ENCODE peak calls at places on chromosomes 1 and 21, in ten cellular contexts. J is naive thymus-derived CD4-positive, alpha-beta T cell; S is GM12878; W is hepatocyte; V is NB4; B is lower lobe of right lung; F is tibial artery; D is transverse colon; X is cardiac fibroblast; Q is left ventricle myocardium inferior. T is an unnamed sample.

GRCh38 chr1:2195785-2196184 is 1.2 kb upstream of the FAAP20 start:
- DNase-seq in D (no peak), Q (no peak), F (no peak), X (no peak), J (no peak), S (no peak), B (no peak), W (no peak), V (no peak), T (no peak)

GRCh38 chr21:16908087-16908486 is 604.8 kb upstream of the CXADR start:
- DNase-seq in D (no peak), W (no peak), F (no peak), Q (no peak), J (no peak), X (no peak), V (no peak), B (no peak), S (no peak), T (peak)

GRCh38 chr1:217106231-217106630 is 383.0 kb upstream of the ESRRG start:
- DNase-seq in X (no peak), S (no peak), D (no peak), W (peak), B (no peak), F (no peak), V (no peak), J (no peak), Q (no peak), T (peak)

GRCh38 chr1:223707270-223708000 is 4.9 kb upstream of the CAPN2 start:
- DNase-seq in D (peak), F (peak), X (peak), Q (peak), W (peak), J (no peak), S (no peak), B (peak), V (peak), T (peak)

GRCh38 chr1:14011132-14011531 is 311.1 kb downstream of the PRDM2 start:
- DNase-seq in Q (no peak), W (no peak), B (no peak), J (no peak), S (no peak), F (no peak), V (no peak), X (no peak), D (no peak), T (no peak)

GRCh38 chr1:53480678-53481077 is 21.5 kb downstream of the DMRTB1 start:
- DNase-seq in Q (no peak), F (no peak), D (no peak), S (no peak), V (no peak), X (no peak), W (no peak), J (no peak), B (no peak), T (no peak)

GRCh38 chr21:37445228-37445627 is 78.7 kb downstream of the DYRK1A start:
- DNase-seq in D (no peak), J (no peak), S (no peak), V (no peak), F (no peak), W (no peak), Q (no peak), X (peak), B (no peak), T (no peak)

GRCh38 chr1:13899856-13900255 is 199.9 kb downstream of the PRDM2 start:
- DNase-seq in X (peak), B (no peak), S (no peak), J (no peak), V (no peak), D (no peak), Q (no peak), W (no peak), F (no peak), T (peak)

GRCh38 chr1:61782771-61783170 is 40.5 kb downstream of the PATJ start:
- DNase-seq in S (peak), X (no peak), Q (no peak), W (no peak), B (no peak), D (peak), J (peak), F (no peak), V (no peak), T (no peak)

GRCh38 chr1:147241955-147242448 is 482 bp upstream of the CHD1L start:
- DNase-seq in S (no peak), F (no peak), W (no peak), D (no peak), V (no peak), J (no peak), Q (no peak), X (no peak), B (no peak), T (no peak)

GRCh38 chr1:163796394-163796821 is 474.7 kb downstream of the NUF2 start:
- DNase-seq in B (no peak), F (no peak), D (no peak), W (peak), S (no peak), X (no peak), J (no peak), Q (no peak), V (no peak), T (no peak)

GRCh38 chr1:12434174-12434573 is 183.8 kb downstream of the DHRS3 start:
- DNase-seq in X (peak), S (peak), W (no peak), J (no peak), Q (no peak), B (no peak), V (peak), D (peak), F (no peak), T (no peak)

GRCh38 chr1:89608627-89609338 is 24.1 kb upstream of the LRRC8C start:
- DNase-seq in S (no peak), J (peak), B (no peak), D (peak), Q (no peak), X (no peak), F (no peak), V (no peak), W (no peak), T (no peak)

GRCh38 chr1:53129891-53130597 is 12.4 kb downstream of the SLC1A7 start:
- DNase-seq in X (no peak), W (no peak), Q (no peak), F (peak), B (no peak), V (no peak), S (no peak), D (no peak), J (no peak), T (no peak)

GRCh38 chr1:222813866-222814535 is 838 bp upstream of the DISP1 start:
- DNase-seq in J (peak), F (no peak), S (no peak), W (no peak), Q (no peak), D (peak), V (no peak), X (no peak), B (no peak), T (no peak)

GRCh38 chr1:161119017-161119378 is 1.1 kb downstream of the NIT1 start:
- DNase-seq in S (no peak), Q (peak), B (no peak), W (peak), X (peak), D (peak), V (peak), F (no peak), J (no peak), T (no peak)

GRCh38 chr1:62076286-62076685 is 118.4 kb upstream of the L1TD1 start:
- DNase-seq in X (peak), F (no peak), S (no peak), D (no peak), B (no peak), W (peak), V (no peak), Q (no peak), J (no peak), T (peak)

GRCh38 chr1:28886731-28887417 is 27.5 kb upstream of the EPB41 start:
- DNase-seq in S (peak), Q (peak), W (peak), J (peak), V (peak), X (peak), B (peak), D (peak), F (peak), T (no peak)

GRCh38 chr1:153238536-153238935 is 21.0 kb upstream of the LORICRIN start:
- DNase-seq in W (no peak), X (no peak), F (no peak), B (no peak), V (no peak), S (no peak), D (no peak), J (no peak), Q (no peak), T (no peak)

GRCh38 chr1:93001893-93002292 is 40.6 kb upstream of the DIPK1A start:
- DNase-seq in X (no peak), V (no peak), B (no peak), F (no peak), Q (no peak), D (no peak), S (no peak), J (no peak), W (no peak), T (no peak)

GRCh38 chr1:109959974-109960744 is 24.4 kb upstream of the AHCYL1 start:
- DNase-seq in D (no peak), B (no peak), S (no peak), J (no peak), Q (no peak), X (peak), F (no peak), W (peak), V (no peak), T (peak)

GRCh38 chr1:69313118-69313517 is 254.6 kb upstream of the LRRC7 start:
- DNase-seq in X (no peak), D (no peak), B (no peak), J (no peak), S (no peak), Q (no peak), V (no peak), W (no peak), F (no peak), T (no peak)

DNA sequence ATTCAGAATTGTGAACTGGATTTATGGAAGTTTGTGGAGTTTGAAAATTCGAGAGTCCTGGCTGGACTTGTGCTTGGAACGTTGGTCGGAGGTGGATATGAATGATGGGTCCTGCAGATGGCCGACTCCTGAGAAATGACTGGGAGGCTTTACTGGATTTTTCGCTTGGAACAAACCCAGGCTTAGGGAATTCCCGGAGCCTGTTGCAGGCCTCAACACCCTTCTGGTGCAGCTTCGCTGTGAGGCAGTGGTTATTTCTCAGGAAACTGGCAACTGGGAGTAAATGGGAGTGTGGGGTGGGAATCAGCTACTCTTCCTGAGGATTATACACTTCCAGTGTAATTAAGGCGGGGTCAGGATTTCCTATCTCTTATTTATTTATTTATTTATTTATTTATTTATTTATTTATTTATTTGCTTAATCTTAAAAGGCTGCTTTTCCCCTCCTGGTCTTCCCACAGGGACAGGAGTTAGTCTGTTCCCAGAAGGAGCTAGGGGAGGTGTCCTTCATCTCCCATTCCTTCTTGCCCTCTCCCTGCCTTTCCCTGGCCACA is 21.1 kb downstream of the MAPKAPK2 start:
- DNase-seq in W (no peak), V (no peak), S (no peak), F (no peak), D (no peak), J (no peak), X (peak), Q (no peak), B (no peak), T (no peak)
- H3K4me3 ChIP-seq in W (no peak), V (no peak), S (no peak), F (no peak), D (no peak), J (no peak), X (no peak), Q (peak), B (no peak), T (peak)

GRCh38 chr21:43916691-43917514 is 51.9 kb downstream of the AGPAT3 start:
- DNase-seq in Q (no peak), F (no peak), S (peak), X (no peak), B (peak), D (no peak), J (peak), V (peak), W (no peak), T (no peak)
- H3K4me3 ChIP-seq in Q (peak), F (no peak), S (peak), X (no peak), B (peak), D (peak), J (peak), V (peak), W (no peak), T (peak)

DNA sequence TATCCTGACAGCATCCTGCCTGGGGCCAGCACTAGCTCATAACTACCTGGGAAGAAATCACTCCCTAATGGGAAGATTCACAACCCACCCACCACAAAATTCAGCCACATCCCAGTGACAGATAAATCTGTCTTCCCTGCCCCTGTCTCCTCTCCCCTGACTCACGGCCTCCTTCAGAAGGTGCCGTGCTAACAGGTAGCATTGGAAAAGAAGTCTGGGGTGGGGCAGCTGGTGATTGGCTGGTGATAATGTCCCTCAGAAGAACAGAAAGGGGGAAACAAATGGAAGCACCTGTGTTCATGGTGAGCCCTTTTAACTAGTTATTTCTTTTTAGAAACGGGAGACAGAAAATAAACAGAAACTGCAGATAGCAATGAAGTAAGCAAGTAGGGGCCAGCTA is 29.1 kb downstream of the ITPKB start:
- DNase-seq in D (no peak), B (no peak), F (no peak), J (no peak), V (no peak), Q (no peak), W (no peak), S (no peak), X (no peak), T (no peak)
- H3K4me3 ChIP-seq in D (no peak), B (no peak), F (no peak), J (peak), V (no peak), Q (no peak), W (no peak), S (no peak), X (no peak), T (no peak)

GRCh38 chr1:156104861-156105546 is 9.5 kb upstream of the LMNA start:
- DNase-seq in W (no peak), Q (no peak), F (no peak), D (no peak), X (peak), J (no peak), S (no peak), B (no peak), V (no peak), T (no peak)
- H3K4me3 ChIP-seq in W (no peak), Q (no peak), F (no peak), D (no peak), X (no peak), J (peak), S (peak), B (no peak), V (no peak), T (no peak)

GRCh38 chr1:200373811-200374231 is 36.0 kb downstream of the ZNF281 start:
- DNase-seq in W (no peak), B (no peak), J (no peak), F (no peak), Q (no peak), S (no peak), V (no peak), X (no peak), D (no peak), T (no peak)
- H3K4me3 ChIP-seq in W (no peak), B (no peak), J (no peak), F (no peak), Q (no peak), S (no peak), V (no peak), X (no peak), D (no peak), T (no peak)

DNA sequence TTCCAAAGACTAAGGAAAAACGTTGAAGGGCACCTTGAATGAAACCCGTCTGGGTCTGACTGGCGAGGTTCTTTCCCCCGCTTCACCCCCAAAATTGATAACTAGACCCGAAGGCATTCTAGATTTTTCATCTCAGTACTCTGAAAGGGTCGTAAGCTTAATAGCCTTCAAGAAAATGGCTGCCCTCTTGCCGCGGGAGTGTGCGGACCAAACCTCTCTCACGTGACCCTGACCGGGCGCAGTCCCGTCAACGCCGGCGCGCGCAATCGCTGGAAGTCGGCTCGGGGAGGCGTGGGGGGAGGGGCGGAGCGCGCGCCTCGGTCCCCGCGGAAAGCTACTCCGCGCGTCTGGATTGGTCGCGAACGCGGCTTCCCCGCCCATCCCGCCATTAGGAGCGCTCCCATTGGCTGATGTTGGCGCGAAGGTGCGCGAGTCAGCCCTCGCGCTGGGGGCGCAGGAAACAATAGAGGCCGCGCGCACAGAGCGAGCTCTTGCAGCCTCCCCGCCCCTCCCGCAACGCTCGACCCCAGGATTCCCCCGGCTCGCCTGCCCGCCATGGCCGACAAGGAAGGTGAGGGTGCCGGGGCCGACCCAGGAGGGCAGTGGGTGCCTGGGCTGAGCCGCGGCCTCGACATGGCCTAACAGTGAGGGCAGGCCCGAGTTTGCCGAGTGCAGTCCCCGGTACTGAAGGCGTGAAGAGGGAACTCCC is at the start of gene RBBP4:
- DNase-seq in Q (peak), V (peak), X (peak), B (peak), D (peak), W (peak), S (peak), F (peak), J (peak), T (peak)
- H3K4me3 ChIP-seq in Q (peak), V (peak), X (peak), B (peak), D (peak), W (peak), S (peak), F (peak), J (peak), T (peak)

GRCh38 chr1:56548566-56548965 is 30.8 kb downstream of the PLPP3 start:
- DNase-seq in W (no peak), B (no peak), V (no peak), J (no peak), S (no peak), D (no peak), Q (no peak), X (no peak), F (no peak), T (no peak)
- H3K4me3 ChIP-seq in W (no peak), B (no peak), V (no peak), J (no peak), S (no peak), D (no peak), Q (peak), X (no peak), F (no peak), T (no peak)

T was measured in skeletal muscle cell.